ENCODE peak calls at places on chromosome 16, in ten cellular contexts. X is mesendoderm; P is ascending aorta; D is prostate gland; L is spleen; U is CD4-positive, CD25-positive, alpha-beta regulatory T cell; R is endodermal cell; A is ovary; W is adrenal gland; B is endothelial cell of umbilical vein. I is an unnamed sample.

GRCh38 chr16:64455275-64455674 is 666.6 kb downstream of the CDH11 start:
- DNase-seq in U (no peak), X (no peak), R (no peak), A (no peak), P (no peak), B (peak; percentile 38), L (no peak), W (no peak), D (no peak), I (no peak)

GRCh38 chr16:86218479-86219170 is 291.7 kb upstream of the FOXF1 start:
- DNase-seq in P (no peak), A (no peak), D (no peak), R (no peak), X (no peak), W (no peak), L (peak; percentile 59), B (no peak), U (no peak), I (no peak)

GRCh38 chr16:72189865-72190371 is 18.0 kb upstream of the PMFBP1 start:
- DNase-seq in D (no peak), R (no peak), L (no peak), W (peak; percentile 51), P (no peak), B (peak; percentile 32), U (no peak), A (no peak), X (peak; percentile 18), I (no peak)

GRCh38 chr16:51151435-51151950 is 423 bp upstream of the SALL1 start:
- DNase-seq in X (peak; percentile 96), L (no peak), W (no peak), P (no peak), A (peak; percentile 72), D (no peak), R (peak; percentile 95), U (no peak), B (no peak), I (no peak)

GRCh38 chr16:68072038-68072695 is 13.0 kb upstream of the NFATC3 start:
- DNase-seq in R (no peak), B (no peak), D (peak; percentile 77), X (no peak), W (peak; percentile 77), P (no peak), L (no peak), U (no peak), A (peak; percentile 46), I (no peak)

GRCh38 chr16:64627781-64628180 is 494.1 kb downstream of the CDH11 start:
- DNase-seq in B (no peak), L (peak; percentile 64), X (no peak), R (no peak), A (no peak), P (no peak), W (no peak), U (no peak), D (no peak), I (no peak)

GRCh38 chr16:68732068-68732680 is 4.9 kb upstream of the CDH1 start:
- DNase-seq in R (peak; percentile 86), X (peak; percentile 88), P (no peak), W (no peak), U (no peak), A (peak; percentile 47), L (no peak), B (no peak), D (peak; percentile 79), I (no peak)

GRCh38 chr16:56189990-56190902 is 1.0 kb upstream of the GNAO1 start:
- DNase-seq in R (no peak), A (no peak), L (peak; percentile 75), B (peak; percentile 6), W (no peak), X (peak; percentile 26), P (no peak), D (no peak), U (no peak), I (no peak)

GRCh38 chr16:27547134-27547533 is 2.6 kb downstream of the GTF3C1 start:
- DNase-seq in U (peak; percentile 31), B (peak; percentile 14), X (no peak), L (peak; percentile 19), A (no peak), P (no peak), R (no peak), W (no peak), D (no peak), I (no peak)

GRCh38 chr16:54285414-54286066 is 1.0 kb downstream of the IRX3 start:
- DNase-seq in L (no peak), W (peak; percentile 15), A (no peak), R (peak; percentile 73), X (peak; percentile 37), P (no peak), B (no peak), U (peak; percentile 28), D (peak; percentile 32), I (no peak)

GRCh38 chr16:10521681-10522274 is 58.6 kb downstream of the EMP2 start:
- DNase-seq in L (no peak), X (peak; percentile 68), R (peak; percentile 82), D (peak; percentile 47), W (peak; percentile 74), P (no peak), B (peak; percentile 49), U (peak; percentile 53), A (peak; percentile 70), I (no peak)

GRCh38 chr16:841455-842060 is 41.0 kb upstream of the GNG13 start:
- DNase-seq in U (no peak), R (no peak), D (no peak), B (no peak), W (no peak), X (no peak), L (no peak), A (no peak), P (no peak), I (no peak)

GRCh38 chr16:5905935-5906334 is 808.3 kb upstream of the EEF2KMT start:
- DNase-seq in A (no peak), W (no peak), B (no peak), R (no peak), X (peak; percentile 30), P (no peak), U (no peak), L (no peak), D (no peak), I (no peak)

GRCh38 chr16:21033707-21034106 is 116.9 kb downstream of the DNAH3 start:
- DNase-seq in B (no peak), P (no peak), A (no peak), L (no peak), W (peak; percentile 26), D (no peak), U (no peak), X (no peak), R (no peak), I (no peak)

DNA sequence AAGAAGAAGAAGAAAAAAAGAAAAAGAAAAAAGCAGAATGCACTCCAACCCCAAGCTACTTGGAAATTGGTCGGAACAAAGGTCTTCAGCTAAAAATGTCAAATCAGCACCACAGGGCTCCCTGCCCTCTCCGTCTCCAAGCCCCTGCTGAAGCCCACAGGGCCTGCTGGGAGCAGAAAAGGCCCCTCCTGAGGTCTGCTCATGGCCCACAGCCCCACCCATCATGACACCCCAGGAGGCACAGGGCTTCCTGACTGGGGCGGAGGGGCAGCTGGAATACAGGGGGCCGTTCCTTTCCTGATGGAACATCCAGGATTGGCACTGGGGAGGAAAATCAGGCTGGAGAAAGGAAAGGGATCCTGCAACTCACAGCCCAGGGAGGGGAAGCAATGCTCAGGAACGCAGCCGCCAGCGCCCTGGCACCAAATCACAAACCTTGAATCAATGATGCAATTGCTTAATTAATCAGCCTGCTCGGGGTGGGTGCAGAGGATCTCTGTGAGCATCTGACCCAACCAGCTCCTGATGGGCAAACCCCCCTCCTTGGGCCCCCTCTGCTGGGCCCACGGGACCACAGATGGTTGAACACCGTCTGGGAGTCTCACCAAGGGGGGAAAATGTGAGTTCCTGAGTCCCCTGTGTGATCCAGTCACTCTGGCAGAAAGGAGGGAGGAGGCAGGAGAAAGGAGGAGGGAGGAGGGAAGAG is 155.5 kb downstream of the ZNF423 start:
- DNase-seq in A (peak; percentile 72), U (no peak), W (no peak), B (no peak), L (no peak), P (no peak), R (peak; percentile 79), D (no peak), X (peak; percentile 87), I (no peak)
- H3K27ac ChIP-seq in A (peak overlapping the region; percentile 90), U (no peak overlapping the region), W (peak overlapping the region; percentile 74), B (no peak overlapping the region), L (no peak overlapping the region), P (peak overlapping the region; percentile 89), R (peak overlapping the region; percentile 95), D (peak overlapping the region; percentile 16), X (peak overlapping the region; percentile 82), I (peak overlapping the region; percentile 86)

DNA sequence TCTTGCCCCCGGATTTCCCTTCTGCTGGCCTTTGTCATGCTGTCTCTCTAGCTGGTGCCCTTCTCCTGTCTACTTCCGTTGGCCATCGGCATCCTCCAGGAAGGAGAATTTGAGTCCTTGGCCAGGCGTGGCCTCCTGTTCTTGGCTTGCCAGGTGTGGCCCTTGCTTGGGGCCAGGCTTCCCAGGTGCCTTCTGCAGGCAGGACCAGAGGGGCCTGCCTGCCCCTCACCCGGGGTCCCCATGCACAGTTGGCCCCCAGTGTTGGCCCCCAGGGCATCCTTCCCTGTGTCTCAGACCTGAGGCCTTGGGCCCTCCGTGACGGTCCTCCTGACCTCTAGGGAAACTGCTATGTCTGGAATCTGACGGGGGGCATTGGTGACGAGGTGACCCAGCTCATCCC is 2.6 kb downstream of the MLST8 start:
- DNase-seq in U (no peak), B (no peak), L (no peak), W (no peak), R (no peak), D (no peak), P (no peak), X (no peak), A (no peak), I (no peak)
- H3K4me1 ChIP-seq in U (peaks cover 22% of the 10 kb centered on the region), B (peaks cover 16% of the 10 kb centered on the region), L (peaks cover 37% of the 10 kb centered on the region), W (peaks cover 29% of the 10 kb centered on the region), R (no peaks in the 10 kb centered on the region), D (peaks cover 15% of the 10 kb centered on the region), P (peaks cover 6% of the 10 kb centered on the region), X (peaks cover 2% of the 10 kb centered on the region), A (peaks cover 8% of the 10 kb centered on the region), I (peaks cover 32% of the 10 kb centered on the region)

DNA sequence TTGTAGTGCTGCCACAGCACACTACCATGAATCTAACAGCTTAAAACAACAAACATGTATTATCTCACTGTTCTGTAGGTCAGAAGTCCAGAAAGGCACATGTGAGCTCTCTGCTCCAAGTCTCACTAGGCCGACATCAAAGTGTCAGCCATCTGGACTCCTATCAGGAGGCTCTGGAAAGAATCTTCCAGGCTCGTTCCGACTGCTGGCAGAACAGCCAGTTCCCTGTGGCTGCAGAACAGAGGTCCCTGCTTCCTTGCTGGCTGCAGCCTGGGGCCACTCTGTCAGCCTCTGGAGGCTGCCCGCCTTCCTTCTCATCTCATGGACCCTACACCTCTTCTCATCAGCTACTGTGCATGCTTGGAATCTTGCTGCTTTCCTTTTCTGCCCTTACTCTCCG is 168.9 kb downstream of the CBLN1 start:
- DNase-seq in D (no peak), R (no peak), X (no peak), B (no peak), U (no peak), P (no peak), W (no peak), L (no peak), A (no peak), I (no peak)
- H3K27me3 ChIP-seq in D (no peaks in the 10 kb centered on the region), R (no peaks in the 10 kb centered on the region), X (no peaks in the 10 kb centered on the region), B (no peaks in the 10 kb centered on the region), U (no peaks in the 10 kb centered on the region), P (no peaks in the 10 kb centered on the region), W (no peaks in the 10 kb centered on the region), L (no peaks in the 10 kb centered on the region), A (no peaks in the 10 kb centered on the region), I (no peaks in the 10 kb centered on the region)

DNA sequence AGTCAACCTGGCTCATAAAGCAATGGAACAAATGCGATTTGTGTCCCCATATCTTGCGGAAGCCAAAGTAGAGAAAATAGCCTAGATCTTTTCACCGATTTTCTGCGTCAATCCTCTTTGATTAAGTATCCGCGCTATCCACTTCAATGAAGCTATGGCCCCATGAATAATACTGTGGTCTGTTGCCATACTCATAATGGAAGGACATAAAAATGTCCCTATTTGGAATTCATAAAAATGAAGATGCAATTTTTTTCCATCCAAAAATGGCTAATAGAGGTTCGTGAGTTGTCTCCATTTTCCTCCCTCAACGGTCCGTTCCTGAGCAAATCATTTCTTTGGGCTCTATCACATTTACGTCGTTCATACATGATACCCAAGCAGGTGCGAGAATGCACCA is 25.4 kb upstream of the ADCY9 start:
- DNase-seq in X (no peak), R (no peak), L (no peak), B (no peak), U (no peak), D (no peak), A (no peak), W (no peak), P (no peak), I (no peak)
- H3K27ac ChIP-seq in X (no peak overlapping the region), R (no peak overlapping the region), L (no peak overlapping the region), B (no peak overlapping the region), U (no peak overlapping the region), D (no peak overlapping the region), A (no peak overlapping the region), W (no peak overlapping the region), P (no peak overlapping the region), I (no peak overlapping the region)